ENCODE peak calls at places on chromosomes 3 and 15, in nine cellular contexts. D is M059J; W is psoas muscle; I is GM23248; Q is ELR; Y is neuronal stem cell; V is stimulated activated CD4-positive, alpha-beta T cell treated with anti-CD3 and anti-CD28 coated beads, Interleukin-1b, Interleukin-23, amount 100 ng/mL, for 24 hours; Z is foreskin keratinocyte; E is progenitor cell of endocrine pancreas. T is an unnamed sample.

GRCh38 chr3:133600682-133601081 is 27.2 kb downstream of the CDV3 start:
- DNase-seq in D (no peak), W (no peak), I (no peak), Q (no peak), Y (no peak), V (no peak), Z (no peak), E (no peak), T (no peak)

GRCh38 chr3:14440531-14441239 is 38.3 kb downstream of the SLC6A6 start:
- DNase-seq in D (peak), W (no peak), I (no peak), Q (peak), Y (peak), V (no peak), Z (no peak), E (no peak), T (no peak)

GRCh38 chr3:98961161-98962155 is 60.0 kb upstream of the DCBLD2 start:
- DNase-seq in D (peak), W (no peak), I (peak), Q (peak), Y (no peak), V (no peak), Z (peak), E (no peak), T (no peak)

GRCh38 chr3:194624956-194625355 is 8.3 kb downstream of the TMEM44 start:
- DNase-seq in D (no peak), W (no peak), I (no peak), Q (no peak), Y (no peak), V (no peak), Z (no peak), E (no peak), T (no peak)

GRCh38 chr3:77345009-77345408 is 305.1 kb downstream of the ROBO2 start:
- DNase-seq in D (no peak), W (no peak), I (no peak), Q (no peak), Y (no peak), V (no peak), Z (no peak), E (no peak), T (no peak)

GRCh38 chr15:35545316-35545824 is 595 bp downstream of the DPH6 start:
- DNase-seq in D (peak), W (peak), I (peak), Q (peak), Y (no peak), V (peak), Z (peak), E (no peak), T (no peak)

GRCh38 chr15:48785195-48785594 is 25.7 kb downstream of the CEP152 start:
- DNase-seq in D (no peak), W (peak), I (no peak), Q (no peak), Y (no peak), V (no peak), Z (no peak), E (no peak), T (no peak)

GRCh38 chr3:52845691-52846426 is 11.0 kb upstream of the MUSTN1 start:
- DNase-seq in D (no peak), W (peak), I (peak), Q (no peak), Y (no peak), V (peak), Z (no peak), E (no peak), T (no peak)

GRCh38 chr3:43218921-43219320 is 67.4 kb upstream of the SNRK start:
- DNase-seq in D (no peak), W (no peak), I (no peak), Q (no peak), Y (no peak), V (no peak), Z (no peak), E (no peak), T (no peak)

GRCh38 chr15:60421544-60421943 is 23.8 kb upstream of the ANXA2 start:
- DNase-seq in D (peak), W (no peak), I (peak), Q (peak), Y (no peak), V (no peak), Z (peak), E (no peak), T (no peak)

GRCh38 chr15:22959451-22960101 is 20.6 kb downstream of the CYFIP1 start:
- DNase-seq in D (no peak), W (no peak), I (no peak), Q (no peak), Y (no peak), V (no peak), Z (no peak), E (no peak), T (no peak)

GRCh38 chr3:175258763-175259162 is 399.6 kb downstream of the NAALADL2 start:
- DNase-seq in D (peak), W (no peak), I (peak), Q (peak), Y (no peak), V (no peak), Z (no peak), E (no peak), T (no peak)

GRCh38 chr15:31365655-31366127 is 39.1 kb downstream of the KLF13 start:
- DNase-seq in D (no peak), W (peak), I (peak), Q (peak), Y (peak), V (peak), Z (peak), E (peak), T (no peak)

GRCh38 chr3:58345457-58345856 is 12.8 kb downstream of the PXK start:
- DNase-seq in D (no peak), W (no peak), I (peak), Q (peak), Y (no peak), V (no peak), Z (no peak), E (no peak), T (no peak)

GRCh38 chr3:171049831-171050444 is 23.4 kb upstream of the SLC2A2 start:
- DNase-seq in D (peak), W (no peak), I (peak), Q (peak), Y (peak), V (no peak), Z (peak), E (peak), T (no peak)

GRCh38 chr3:61985020-61985419 is 388.3 kb downstream of the FEZF2 start:
- DNase-seq in D (peak), W (no peak), I (peak), Q (peak), Y (no peak), V (no peak), Z (peak), E (no peak), T (no peak)

GRCh38 chr3:12818773-12819172 is 22.3 kb downstream of the CAND2 start:
- DNase-seq in D (no peak), W (no peak), I (no peak), Q (no peak), Y (no peak), V (no peak), Z (no peak), E (no peak), T (no peak)

GRCh38 chr3:127565711-127566110 is 24.8 kb downstream of the TPRA1 start:
- DNase-seq in D (no peak), W (no peak), I (no peak), Q (no peak), Y (no peak), V (no peak), Z (no peak), E (no peak), T (no peak)

GRCh38 chr3:122635789-122636188 is 44.9 kb upstream of the PARP14 start:
- DNase-seq in D (peak), W (no peak), I (peak), Q (peak), Y (no peak), V (no peak), Z (peak), E (no peak), T (no peak)